ENCODE peak calls at places on chromosomes 13 and 19, in four cellular contexts. N, D, F and Z are unnamed samples.

GRCh38 chr19:50428768-50429463 is 3.8 kb upstream of the MYBPC2 start:
- DNase-seq in D (no peak), F (no peak), N (no peak), Z (peak)

GRCh38 chr19:12994701-12995595 is at the start of gene NFIX:
- DNase-seq in N (peak), D (peak), F (peak), Z (peak)

GRCh38 chr13:46896346-46897138 is at the start of gene HTR2A:
- DNase-seq in N (peak), D (peak), F (no peak), Z (peak)

GRCh38 chr19:47243364-47243775 is 12.4 kb upstream of the BBC3 start:
- DNase-seq in F (no peak), N (peak), D (no peak), Z (no peak)

GRCh38 chr13:27965740-27966640 is 3.1 kb downstream of the CDX2 start:
- DNase-seq in D (no peak), N (no peak), F (no peak), Z (peak)

GRCh38 chr19:35070471-35070870 is 28.9 kb downstream of the HPN start:
- DNase-seq in F (no peak), D (no peak), N (no peak), Z (no peak)

GRCh38 chr19:409515-410242 is 732 bp upstream of the C2CD4C start:
- DNase-seq in F (peak), D (no peak), N (no peak), Z (peak)

GRCh38 chr13:96994849-96995243 is 570 bp upstream of the OXGR1 start:
- DNase-seq in N (no peak), F (no peak), D (no peak), Z (no peak)

GRCh38 chr13:27177852-27178251 is 6.2 kb upstream of the USP12 start:
- DNase-seq in F (no peak), D (no peak), N (no peak), Z (peak)

GRCh38 chr19:54469496-54469934 is 3.6 kb downstream of the CDC42EP5 start:
- DNase-seq in D (no peak), F (no peak), N (no peak), Z (peak)

GRCh38 chr13:80296638-80297037 is 44.3 kb downstream of the SPRY2 start:
- DNase-seq in N (no peak), D (no peak), F (no peak), Z (no peak)

GRCh38 chr13:73837147-73837546 is 297.1 kb downstream of the KLF12 start:
- DNase-seq in N (no peak), F (no peak), D (no peak), Z (no peak)

GRCh38 chr19:7540761-7541480 is 5.4 kb downstream of the PNPLA6 start:
- DNase-seq in D (peak), N (no peak), F (peak), Z (peak)

GRCh38 chr19:29515706-29516357 is 10.0 kb upstream of the VSTM2B start:
- DNase-seq in F (no peak), D (no peak), N (no peak), Z (peak)

GRCh38 chr19:51566489-51567100 is 4.5 kb upstream of the ZNF175 start:
- DNase-seq in D (peak), F (no peak), N (no peak), Z (no peak)

GRCh38 chr19:28009696-28010095 is 1203.3 kb downstream of the UQCRFS1 start:
- DNase-seq in F (no peak), N (peak), D (no peak), Z (no peak)

GRCh38 chr19:17027428-17027816 is 812 bp upstream of the CPAMD8 start:
- DNase-seq in D (no peak), F (no peak), N (no peak), Z (peak)

GRCh38 chr13:41364043-41364442 is 53.0 kb downstream of the NAA16 start:
- DNase-seq in D (no peak), F (no peak), N (no peak), Z (no peak)

GRCh38 chr13:44093607-44094583 is 214.2 kb downstream of the LACC1 start:
- DNase-seq in N (no peak), D (peak), F (no peak), Z (no peak)

GRCh38 chr13:77437267-77437666 is 98.2 kb upstream of the SCEL start:
- DNase-seq in D (no peak), F (no peak), N (no peak), Z (no peak)

GRCh38 chr19:16649734-16650133 is 10.2 kb downstream of the SMIM7 start:
- DNase-seq in D (no peak), N (peak), F (no peak), Z (no peak)

GRCh38 chr13:48412881-48413351 is at the start of gene LPAR6:
- DNase-seq in D (peak), N (peak), F (no peak), Z (peak)

GRCh38 chr19:7857727-7858701 is 16.2 kb downstream of the PRR36 start:
- DNase-seq in D (no peak), F (no peak), N (no peak), Z (peak)

GRCh38 chr13:61600360-61601033 is 184.8 kb upstream of the PCDH20 start:
- DNase-seq in D (no peak), F (no peak), N (no peak), Z (no peak)

GRCh38 chr13:109301711-109302110 is 484.7 kb downstream of the IRS2 start:
- DNase-seq in N (peak), F (no peak), D (no peak), Z (no peak)

GRCh38 chr13:110799246-110800236 is 86.0 kb downstream of the ING1 start:
- DNase-seq in N (peak), F (no peak), D (peak), Z (peak)

GRCh38 chr13:112799394-112799793 is 109.6 kb downstream of the ATP11A start:
- DNase-seq in F (no peak), D (no peak), N (no peak), Z (no peak)

GRCh38 chr19:9986787-9987281 is 23.5 kb downstream of the COL5A3 start:
- DNase-seq in N (peak), F (no peak), D (peak), Z (peak)

GRCh38 chr19:43313711-43314495 is 39.6 kb upstream of the CD177 start:
- DNase-seq in N (no peak), F (no peak), D (no peak), Z (no peak)

GRCh38 chr19:4369888-4370260 is 26.5 kb downstream of the MPND start:
- DNase-seq in F (peak), D (no peak), N (peak), Z (peak)

GRCh38 chr13:102021777-102022176 is 380.1 kb downstream of the FGF14 start:
- DNase-seq in F (no peak), D (no peak), N (no peak), Z (no peak)

GRCh38 chr19:45882652-45883585 is 3.0 kb downstream of the IRF2BP1 start:
- DNase-seq in D (peak), F (peak), N (peak), Z (peak)

GRCh38 chr19:23436944-23437343 is 41.7 kb upstream of the ZNF91 start:
- DNase-seq in N (no peak), F (no peak), D (no peak), Z (no peak)

GRCh38 chr13:56561327-56561726 is 579.4 kb upstream of the PRR20A start:
- DNase-seq in F (no peak), N (no peak), D (no peak), Z (no peak)